ENCODE peak calls at places on chromosomes 16 and 17, in ten cellular contexts. L is breast epithelium; M is tibial artery; P is NCI-H460; H is skeletal muscle cell; Q is T-helper 9 cell; N is activated CD4-positive, alpha-beta T cell treated with anti-CD3 and anti-CD28 coated beads, Interleukin-2, amount 10 ng/mL, durations not matched to agents 7 days and 5 days; V is Kasumi-1; T is stimulated activated naive B cell treated with anti-CD40 and anti-IgM and Interleukin-4, amounts not matched to agents 10 μg/mL and 1 μg/mL and 100 μg/mL, for 72 hours; G is fibroblast of the conjunctiva. B is an unnamed sample.

GRCh38 chr17:72334205-72334604 is 213.4 kb downstream of the SOX9 start:
- DNase-seq in V (no peak), H (peak; percentile 45), P (no peak), L (no peak), T (no peak), Q (no peak), G (no peak), N (no peak), M (no peak), B (no peak)

GRCh38 chr17:83109793-83110645 is 30.6 kb downstream of the METRNL start:
- DNase-seq in N (no peak), L (peak; percentile 94), Q (no peak), M (peak; percentile 97), P (peak; percentile 96), H (peak; percentile 83), G (peak; percentile 87), V (no peak), T (no peak), B (peak; percentile 83)

GRCh38 chr17:80036715-80037477 is 454 bp downstream of the CCDC40 start:
- DNase-seq in T (no peak), V (no peak), Q (peak; percentile 18), P (no peak), H (no peak), M (no peak), N (peak; percentile 38), G (no peak), L (no peak), B (no peak)

GRCh38 chr16:75216576-75216975 is 2.2 kb upstream of the CTRB1 start:
- DNase-seq in V (no peak), M (no peak), H (no peak), L (no peak), T (no peak), N (no peak), G (no peak), P (no peak), Q (no peak), B (no peak)

GRCh38 chr17:81030726-81031570 is 4.0 kb upstream of the BAIAP2 start:
- DNase-seq in N (no peak), H (no peak), G (no peak), T (no peak), V (no peak), P (no peak), Q (no peak), L (no peak), M (peak; percentile 24), B (no peak)

GRCh38 chr17:41544497-41544896 is 16.4 kb upstream of the KRT19 start:
- DNase-seq in T (no peak), M (no peak), V (no peak), L (no peak), P (no peak), G (no peak), H (no peak), N (no peak), Q (no peak), B (no peak)

GRCh38 chr17:8791910-8792270 is 7.3 kb downstream of the MFSD6L start:
- DNase-seq in Q (no peak), M (no peak), L (no peak), P (no peak), V (no peak), N (no peak), H (peak; percentile 17), G (peak; percentile 49), T (no peak), B (no peak)

GRCh38 chr16:86951041-86951822 is 366.0 kb downstream of the C16orf95 start:
- DNase-seq in Q (no peak), T (no peak), P (no peak), H (no peak), V (no peak), N (no peak), M (no peak), L (no peak), G (no peak), B (no peak)

GRCh38 chr17:51325471-51325870 is 65.1 kb downstream of the UTP18 start:
- DNase-seq in V (no peak), Q (no peak), L (no peak), G (no peak), N (no peak), T (no peak), M (no peak), P (no peak), H (no peak), B (no peak)

GRCh38 chr17:9401434-9401833 is 174.2 kb downstream of the STX8 start:
- DNase-seq in P (no peak), M (no peak), L (no peak), V (no peak), N (no peak), H (peak; percentile 52), G (no peak), T (no peak), Q (no peak), B (no peak)

GRCh38 chr17:79276824-79277223 is 202.2 kb downstream of the ENGASE start:
- DNase-seq in V (no peak), N (no peak), P (no peak), M (no peak), L (no peak), H (no peak), G (no peak), Q (no peak), T (no peak), B (no peak)

B was measured in left ventricle myocardium inferior.